ENCODE peak calls at places on chromosome 5, in four cellular contexts. D is coronary artery, F is NCI-H1417, K is NCI-H345. Z is an unnamed sample.

GRCh38 chr5:167219296-167219695 is 1072.1 kb upstream of the WWC1 start:
- DNase-seq in K (no peak), F (no peak), D (no peak), Z (no peak)

GRCh38 chr5:66658516-66658915 is 62.3 kb downstream of the MAST4 start:
- DNase-seq in K (no peak), D (no peak), F (no peak), Z (no peak)

GRCh38 chr5:109868737-109869136 is 179.0 kb downstream of the MAN2A1 start:
- DNase-seq in D (no peak), F (no peak), K (no peak), Z (no peak)

GRCh38 chr5:32538031-32538547 is 47.3 kb upstream of the SUB1 start:
- DNase-seq in D (no peak), F (no peak), K (no peak), Z (no peak)

GRCh38 chr5:134784241-134784920 is 25.8 kb downstream of the DDX46 start:
- DNase-seq in K (no peak), D (no peak), F (no peak), Z (no peak)

GRCh38 chr5:9516591-9516990 is 29.3 kb downstream of the SEMA5A start:
- DNase-seq in F (no peak), D (no peak), K (no peak), Z (no peak)

GRCh38 chr5:177312649-177313181 is 1.0 kb upstream of the MXD3 start:
- DNase-seq in D (no peak), K (peak), F (peak), Z (no peak)

GRCh38 chr5:178624626-178625546 is 2.0 kb downstream of the CLK4 start:
- DNase-seq in K (no peak), F (no peak), D (no peak), Z (no peak)

GRCh38 chr5:136040746-136041415 is 12.1 kb downstream of the TGFBI start:
- DNase-seq in K (no peak), D (no peak), F (no peak), Z (peak)

GRCh38 chr5:56319281-56320242 is 86.4 kb upstream of the ANKRD55 start:
- DNase-seq in F (peak), D (no peak), K (peak), Z (no peak)

GRCh38 chr5:102540251-102540812 is 41.5 kb upstream of the SLCO6A1 start:
- DNase-seq in K (no peak), F (no peak), D (no peak), Z (peak)

GRCh38 chr5:173736923-173737412 is 120.5 kb upstream of the BOD1 start:
- DNase-seq in F (peak), K (peak), D (no peak), Z (peak)

GRCh38 chr5:66469684-66470083 is 126.5 kb upstream of the MAST4 start:
- DNase-seq in F (no peak), D (no peak), K (no peak), Z (no peak)

GRCh38 chr5:72141440-72142271 is 34.4 kb downstream of the MAP1B start:
- DNase-seq in K (no peak), F (no peak), D (no peak), Z (no peak)

GRCh38 chr5:109878887-109879286 is 189.2 kb downstream of the MAN2A1 start:
- DNase-seq in F (no peak), K (no peak), D (no peak), Z (no peak)

GRCh38 chr5:102807878-102808502 is 52.9 kb downstream of the PAM start:
- DNase-seq in K (peak), D (no peak), F (peak), Z (peak)

GRCh38 chr5:89351975-89352374 is 469.0 kb upstream of the MEF2C start:
- DNase-seq in D (no peak), K (no peak), F (no peak), Z (no peak)

GRCh38 chr5:72191404-72191803 is 84.1 kb downstream of the MAP1B start:
- DNase-seq in K (no peak), F (no peak), D (no peak), Z (no peak)

GRCh38 chr5:173328896-173329369 is 719 bp upstream of the STC2 start:
- DNase-seq in D (no peak), F (peak), K (peak), Z (peak)

GRCh38 chr5:20367178-20367577 is 379.2 kb upstream of the CDH18 start:
- DNase-seq in K (no peak), F (no peak), D (no peak), Z (no peak)

GRCh38 chr5:41707853-41708603 is 162.2 kb downstream of the OXCT1 start:
- DNase-seq in K (peak), F (peak), D (no peak), Z (no peak)

Z was measured in NCI-H510A treated with DMSO at 0.1 percent for 48 hours.